ENCODE peak calls at places on chromosome 13, in ten cellular contexts. T is activated CD4-positive, alpha-beta T cell treated with anti-CD3 and anti-CD28 coated beads, Interleukin-2, amount 50 U/mL, for 24 hours; F is substantia nigra; A is left ventricle myocardium inferior; X is activated T-helper 1 cell treated with anti-CD3 and anti-CD28 coated beads, Interleukin-12 subunit alpha, Interleukin-12 subunit beta, Interleukin-2, Interleukin-4 antibody, amounts not matched to agents 30 ng/mL and 10 ng/mL and 1 ng/mL, durations not matched to agents 14 hours and 24 hours and 36 hours; V is retina; N is EL; E is prostate gland; G is GM10248; L is HTR-8/SVneo. Z is an unnamed sample.

GRCh38 chr13:21341637-21342422 is 117.3 kb downstream of the ZDHHC20 start:
- DNase-seq in T (no peak), F (no peak), A (no peak), X (no peak), V (no peak), N (no peak), E (no peak), G (no peak), L (no peak), Z (no peak)

GRCh38 chr13:42109957-42110356 is 61.5 kb downstream of the DGKH start:
- DNase-seq in T (no peak), F (no peak), A (no peak), X (no peak), V (no peak), N (no peak), E (no peak), G (no peak), L (no peak), Z (no peak)

GRCh38 chr13:111171629-111172028 is 56.5 kb downstream of the ARHGEF7 start:
- DNase-seq in T (no peak), F (no peak), A (no peak), X (no peak), V (no peak), N (no peak), E (no peak), G (no peak), L (no peak), Z (no peak)

GRCh38 chr13:83549671-83550070 is 332.6 kb downstream of the SLITRK1 start:
- DNase-seq in T (no peak), F (no peak), A (no peak), X (no peak), V (no peak), N (no peak), E (no peak), G (no peak), L (no peak), Z (no peak)

GRCh38 chr13:40076765-40077362 is 421.4 kb downstream of the COG6 start:
- DNase-seq in T (no peak), F (no peak), A (no peak), X (no peak), V (no peak), N (no peak), E (no peak), G (no peak), L (no peak), Z (no peak)

GRCh38 chr13:60583911-60584753 is 187.1 kb downstream of the TDRD3 start:
- DNase-seq in T (no peak), F (no peak), A (no peak), X (no peak), V (no peak), N (peak), E (no peak), G (no peak), L (no peak), Z (no peak)

GRCh38 chr13:114115191-114115671 is 17.2 kb downstream of the RASA3 start:
- DNase-seq in T (no peak), F (no peak), A (no peak), X (no peak), V (peak), N (peak), E (no peak), G (peak), L (peak), Z (no peak)

GRCh38 chr13:34772881-34773280 is 169.2 kb upstream of the NBEA start:
- DNase-seq in T (no peak), F (no peak), A (no peak), X (no peak), V (no peak), N (no peak), E (no peak), G (no peak), L (no peak), Z (no peak)

GRCh38 chr13:37918116-37919100 is 48.8 kb upstream of the TRPC4 start:
- DNase-seq in T (no peak), F (no peak), A (no peak), X (no peak), V (no peak), N (no peak), E (no peak), G (no peak), L (no peak), Z (no peak)

GRCh38 chr13:41962994-41963393 is 2.1 kb upstream of the VWA8 start:
- DNase-seq in T (no peak), F (no peak), A (no peak), X (no peak), V (no peak), N (no peak), E (no peak), G (no peak), L (no peak), Z (no peak)

GRCh38 chr13:73000027-73000674 is 58.7 kb upstream of the KLF5 start:
- DNase-seq in T (no peak), F (no peak), A (no peak), X (no peak), V (no peak), N (no peak), E (no peak), G (peak), L (no peak), Z (no peak)

GRCh38 chr13:76406243-76406642 is 480.0 kb downstream of the KCTD12 start:
- DNase-seq in T (no peak), F (no peak), A (no peak), X (no peak), V (no peak), N (no peak), E (no peak), G (no peak), L (no peak), Z (no peak)

GRCh38 chr13:51838235-51838846 is 6.6 kb downstream of the TMEM272 start:
- DNase-seq in T (no peak), F (no peak), A (no peak), X (no peak), V (no peak), N (peak), E (no peak), G (no peak), L (no peak), Z (no peak)

GRCh38 chr13:33744589-33745369 is 73.2 kb upstream of the RFC3 start:
- DNase-seq in T (no peak), F (no peak), A (no peak), X (no peak), V (no peak), N (peak), E (peak), G (no peak), L (no peak), Z (no peak)

Z was measured in Panc1.